ENCODE peak calls at places on chromosomes 16 and 17, in seven cellular contexts. G is sciatic nerve; C is AG09309; I is M059J; L is left ventricle myocardium inferior; A is naive thymus-derived CD8-positive, alpha-beta T cell; M is tibial nerve. S is an unnamed sample.
A peak's percentile ranks its signal among the peaks of the same experiment; 100 is the strongest.

GRCh38 chr17:46063239-46063638 is 64.2 kb downstream of the STH start:
- DNase-seq in C (peak; percentile 56), G (no peak), M (no peak), L (no peak), A (no peak), I (peak; percentile 75), S (peak; percentile 50)

GRCh38 chr17:50514936-50515702 is 6.9 kb downstream of the MYCBPAP start:
- DNase-seq in A (no peak), M (peak; percentile 61), L (peak; percentile 42), I (no peak), C (no peak), G (no peak), S (no peak)

GRCh38 chr17:58368860-58369213 is 16.8 kb upstream of the SUPT4H1 start:
- DNase-seq in I (no peak), L (no peak), C (no peak), G (no peak), M (no peak), A (no peak), S (no peak)

GRCh38 chr16:53052519-53053501 is at the start of gene CHD9NB:
- DNase-seq in C (peak; percentile 90), A (no peak), L (no peak), M (no peak), G (no peak), I (peak; percentile 89), S (peak; percentile 68)

GRCh38 chr17:75722076-75722475 is 817 bp downstream of the ITGB4 start:
- DNase-seq in I (no peak), A (no peak), C (no peak), M (no peak), L (no peak), G (no peak), S (no peak)

GRCh38 chr17:42097691-42098661 is at the start of gene ZNF385C:
- DNase-seq in A (no peak), I (no peak), G (no peak), M (no peak), C (no peak), L (no peak), S (no peak)

GRCh38 chr17:31750578-31750977 is 108.5 kb downstream of the COPRS start:
- DNase-seq in I (no peak), A (no peak), G (no peak), L (no peak), C (no peak), M (no peak), S (no peak)

GRCh38 chr16:4358831-4359561 is 7.9 kb upstream of the PAM16 start:
- DNase-seq in L (peak; percentile 60), G (peak; percentile 85), M (peak; percentile 64), A (peak; percentile 54), C (no peak), I (peak; percentile 34), S (no peak)

GRCh38 chr17:79126139-79126538 is 51.5 kb downstream of the ENGASE start:
- DNase-seq in G (no peak), C (no peak), A (no peak), M (no peak), I (no peak), L (no peak), S (no peak)